ENCODE peak calls at places on chromosomes 2 and 18, in six cellular contexts. T, D, P, X, M and I are unnamed samples.

GRCh38 chr2:132477962-132478361 is 61.4 kb downstream of the GPR39 start:
- DNase-seq in M (no peak), P (no peak), X (no peak), D (no peak), T (no peak), I (no peak)

GRCh38 chr2:62760555-62760954 is 55.0 kb downstream of the EHBP1 start:
- DNase-seq in X (no peak), D (no peak), T (no peak), P (no peak), M (no peak), I (no peak)

GRCh38 chr2:65350714-65351113 is 81.7 kb downstream of the SPRED2 start:
- DNase-seq in T (no peak), M (peak), P (no peak), D (no peak), X (no peak), I (no peak)

GRCh38 chr2:45585267-45585861 is 25.7 kb downstream of the SRBD1 start:
- DNase-seq in M (peak), P (peak), T (peak), D (no peak), X (no peak), I (peak)

GRCh38 chr18:7417742-7418141 is 149.4 kb upstream of the PTPRM start:
- DNase-seq in D (no peak), P (no peak), T (no peak), M (no peak), X (no peak), I (no peak)

GRCh38 chr2:70248810-70249438 is 496 bp upstream of the TIA1 start:
- DNase-seq in X (peak), M (no peak), P (peak), D (no peak), T (peak), I (peak)

GRCh38 chr2:188199716-188200128 is 92.0 kb upstream of the GULP1 start:
- DNase-seq in D (no peak), M (no peak), P (no peak), X (no peak), T (no peak), I (no peak)

GRCh38 chr2:38750011-38750792 is 959 bp downstream of the SRSF7 start:
- DNase-seq in T (no peak), M (peak), X (peak), P (peak), D (peak), I (peak)

GRCh38 chr2:238916176-238916874 is 68.4 kb downstream of the TWIST2 start:
- DNase-seq in D (no peak), X (no peak), T (no peak), M (no peak), P (no peak), I (no peak)

GRCh38 chr2:166463640-166464039 is 30.4 kb downstream of the SCN7A start:
- DNase-seq in X (no peak), D (no peak), T (no peak), M (no peak), P (no peak), I (no peak)

GRCh38 chr18:42157420-42157819 is 202.4 kb downstream of the PIK3C3 start:
- DNase-seq in M (no peak), T (no peak), D (no peak), P (no peak), X (no peak), I (no peak)

GRCh38 chr2:182542501-182543258 is 115.8 kb upstream of the PDE1A start:
- DNase-seq in P (no peak), M (no peak), T (no peak), X (no peak), D (no peak), I (no peak)

GRCh38 chr2:74063486-74063885 is 78.8 kb downstream of the TET3 start:
- DNase-seq in X (no peak), D (no peak), P (no peak), M (no peak), T (no peak), I (no peak)

GRCh38 chr2:72148975-72149555 is 1.4 kb upstream of the CYP26B1 start:
- DNase-seq in T (no peak), D (no peak), M (no peak), X (no peak), P (peak), I (peak)

GRCh38 chr2:240507060-240507777 is 50.6 kb downstream of the ANKMY1 start:
- DNase-seq in P (peak), M (no peak), T (no peak), X (no peak), D (no peak), I (no peak)

GRCh38 chr2:176768185-176768584 is 444.4 kb upstream of the HNRNPA3 start:
- DNase-seq in D (no peak), T (peak), X (no peak), P (peak), M (no peak), I (peak)

GRCh38 chr2:174678395-174678794 is 80.8 kb upstream of the WIPF1 start:
- DNase-seq in M (no peak), P (no peak), T (no peak), X (no peak), D (no peak), I (no peak)